ENCODE peak calls at places on chromosomes 3 and 15, in four cellular contexts. O is dorsolateral prefrontal cortex, K is tibial nerve, J is gastrocnemius medialis. D is an unnamed sample.

GRCh38 chr3:47370887-47371697 is 9.7 kb upstream of the PTPN23 start:
- DNase-seq in O (no peak), K (no peak), J (no peak), D (no peak)

GRCh38 chr3:114624676-114625181 is 330.9 kb downstream of the TIGIT start:
- DNase-seq in O (peak; percentile 72), K (peak; percentile 89), J (peak; percentile 97), D (peak; percentile 92)

GRCh38 chr15:81336568-81336967 is 12.6 kb upstream of the STARD5 start:
- DNase-seq in O (no peak), K (no peak), J (no peak), D (no peak)

GRCh38 chr3:34947849-34948248 is 691.5 kb upstream of the ARPP21 start:
- DNase-seq in O (no peak), K (no peak), J (no peak), D (no peak)

GRCh38 chr15:90463381-90463780 is 66.3 kb upstream of the CRTC3 start:
- DNase-seq in O (no peak), K (no peak), J (peak; percentile 57), D (no peak)

GRCh38 chr15:91116379-91117067 is 16.5 kb downstream of the SV2B start:
- DNase-seq in O (no peak), K (no peak), J (no peak), D (peak; percentile 9)

GRCh38 chr3:141384575-141384974 is 16.3 kb downstream of the ZBTB38 start:
- DNase-seq in O (peak; percentile 49), K (no peak), J (no peak), D (no peak)

GRCh38 chr15:90872481-90873184 is 4.2 kb downstream of the FURIN start:
- DNase-seq in O (no peak), K (no peak), J (peak; percentile 63), D (no peak)

GRCh38 chr3:57952208-57952631 is 56.0 kb upstream of the FLNB start:
- DNase-seq in O (no peak), K (no peak), J (peak; percentile 51), D (no peak)

GRCh38 chr15:78006567-78007205 is 70.8 kb downstream of the TBC1D2B start:
- DNase-seq in O (no peak), K (no peak), J (no peak), D (no peak)

GRCh38 chr3:131804565-131805133 is 230.2 kb downstream of the CPNE4 start:
- DNase-seq in O (no peak), K (no peak), J (no peak), D (no peak)

GRCh38 chr3:169348276-169348675 is 315.2 kb downstream of the MECOM start:
- DNase-seq in O (no peak), K (no peak), J (no peak), D (no peak)

GRCh38 chr15:77075528-77075927 is 4.6 kb upstream of the TSPAN3 start:
- DNase-seq in O (no peak), K (no peak), J (peak; percentile 38), D (no peak)

GRCh38 chr3:8488877-8489865 is 12.5 kb upstream of the LMCD1 start:
- DNase-seq in O (no peak), K (no peak), J (peak; percentile 53), D (no peak)

GRCh38 chr15:67018451-67018850 is 47.0 kb upstream of the SMAD3 start:
- DNase-seq in O (no peak), K (no peak), J (no peak), D (peak; percentile 77)

GRCh38 chr15:90931737-90932659 is at the start of gene HDDC3:
- DNase-seq in O (peak; percentile 92), K (peak; percentile 77), J (peak; percentile 86), D (peak; percentile 84)

GRCh38 chr3:122794483-122794778 is 438 bp upstream of the SLC49A4 start:
- DNase-seq in O (no peak), K (no peak), J (no peak), D (no peak)

GRCh38 chr15:40063563-40064011 is 24.6 kb upstream of the SRP14 start:
- DNase-seq in O (no peak), K (no peak), J (peak; percentile 81), D (no peak)

GRCh38 chr15:25175789-25176615 is 221.2 kb downstream of the SNRPN start:
- DNase-seq in O (no peak), K (no peak), J (no peak), D (peak; percentile 64)

GRCh38 chr15:82040862-82041261 is 5.0 kb downstream of the MEX3B start:
- DNase-seq in O (no peak), K (no peak), J (no peak), D (no peak)

GRCh38 chr3:63625161-63625560 is 27.3 kb upstream of the SNTN start:
- DNase-seq in O (no peak), K (no peak), J (no peak), D (no peak)

GRCh38 chr3:81097894-81098293 is 663.6 kb downstream of the GBE1 start:
- DNase-seq in O (no peak), K (no peak), J (no peak), D (no peak)

GRCh38 chr15:70323111-70323851 is 225.6 kb upstream of the TLE3 start:
- DNase-seq in O (no peak), K (peak; percentile 35), J (peak; percentile 43), D (peak; percentile 92)

GRCh38 chr15:68347392-68347791 is 69.8 kb downstream of the FEM1B start:
- DNase-seq in O (no peak), K (no peak), J (no peak), D (no peak)

GRCh38 chr3:188685789-188686188 is 486.0 kb upstream of the TPRG1 start:
- DNase-seq in O (no peak), K (no peak), J (no peak), D (no peak)

GRCh38 chr3:23129817-23130216 is 73.3 kb upstream of the UBE2E2 start:
- DNase-seq in O (no peak), K (no peak), J (no peak), D (no peak)

GRCh38 chr3:27451845-27452244 is 32.3 kb downstream of the SLC4A7 start:
- DNase-seq in O (no peak), K (no peak), J (no peak), D (no peak)

GRCh38 chr3:119508172-119508845 is 10.0 kb downstream of the TIMMDC1 start:
- DNase-seq in O (no peak), K (no peak), J (no peak), D (no peak)

GRCh38 chr15:65406402-65407000 is 16.2 kb downstream of the IGDCC4 start:
- DNase-seq in O (no peak), K (no peak), J (no peak), D (no peak)

GRCh38 chr15:62059818-62060115 is 480 bp downstream of the VPS13C start:
- DNase-seq in O (peak; percentile 42), K (peak; percentile 15), J (peak; percentile 33), D (no peak)

GRCh38 chr3:123817413-123817812 is 66.7 kb downstream of the MYLK start:
- DNase-seq in O (no peak), K (no peak), J (peak; percentile 15), D (no peak)

GRCh38 chr3:179868715-179869114 is 168.0 kb downstream of the PEX5L start:
- DNase-seq in O (no peak), K (no peak), J (no peak), D (no peak)

GRCh38 chr3:179867961-179868360 is 168.8 kb downstream of the PEX5L start:
- DNase-seq in O (no peak), K (no peak), J (no peak), D (no peak)

GRCh38 chr3:179876440-179876839 is 160.3 kb downstream of the PEX5L start:
- DNase-seq in O (no peak), K (no peak), J (no peak), D (no peak)

GRCh38 chr3:179871782-179872181 is 165.0 kb downstream of the PEX5L start:
- DNase-seq in O (no peak), K (no peak), J (no peak), D (no peak)

DNA sequence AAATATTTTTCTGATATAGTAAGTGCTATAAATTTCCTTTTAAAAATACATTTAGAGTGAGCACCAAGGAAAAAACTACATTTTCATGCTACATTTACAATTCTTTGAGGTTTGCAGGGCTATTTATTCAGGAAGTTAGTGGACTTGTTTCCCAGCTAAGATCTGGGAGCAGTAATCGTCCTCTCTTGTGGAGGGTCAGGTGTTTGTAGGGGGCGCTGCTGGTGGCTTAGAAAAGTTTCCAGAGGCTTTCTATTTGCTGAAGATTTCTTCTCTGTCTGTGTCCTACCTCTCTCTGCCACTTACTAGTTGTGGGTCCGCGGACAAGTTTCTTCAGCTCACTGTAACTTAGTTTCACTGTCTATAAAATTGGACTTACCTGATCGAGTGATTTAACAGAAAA is 163.9 kb downstream of the PEX5L start:
- DNase-seq in O (no peak), K (no peak), J (no peak), D (no peak)
- TF ChIP-seq CTCF in O (no peak), K (no peak), J (no peak), D (no peak)

DNA sequence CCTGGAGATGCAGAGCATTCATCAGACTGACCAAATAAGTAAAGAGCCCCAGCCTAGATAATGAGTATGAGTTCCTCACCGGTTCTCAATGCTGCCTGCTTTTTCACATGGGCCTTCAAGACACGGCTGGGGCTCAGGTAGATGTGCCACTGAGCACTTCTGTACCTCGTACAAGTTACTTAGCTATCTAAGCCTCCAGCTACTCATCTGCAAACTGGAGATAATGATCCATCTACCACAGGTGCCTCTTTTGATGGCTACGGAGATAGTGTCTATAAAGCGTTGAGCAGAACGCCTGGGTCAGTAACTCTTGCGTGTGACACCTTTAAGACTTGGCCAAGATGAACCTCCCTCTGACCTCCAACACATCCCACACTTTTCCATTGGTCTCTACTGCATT is 56.3 kb downstream of the CCR4 start:
- DNase-seq in O (no peak), K (no peak), J (no peak), D (peak; percentile 17)
- H3K4me3 ChIP-seq in O (no peak overlapping the region), K (no peak overlapping the region), J (no peak overlapping the region), D (no peak overlapping the region)

GRCh38 chr3:136544532-136544931 is 207.6 kb downstream of the STAG1 start:
- DNase-seq in O (no peak), K (no peak), J (no peak), D (no peak)

GRCh38 chr3:136543385-136543784 is 208.8 kb downstream of the STAG1 start:
- DNase-seq in O (no peak), K (no peak), J (no peak), D (no peak)

GRCh38 chr3:136547293-136547692 is 204.9 kb downstream of the STAG1 start:
- DNase-seq in O (no peak), K (no peak), J (no peak), D (no peak)

GRCh38 chr3:136545664-136546266 is 206.4 kb downstream of the STAG1 start:
- DNase-seq in O (no peak), K (no peak), J (no peak), D (no peak)

GRCh38 chr3:136546718-136547117 is 205.5 kb downstream of the STAG1 start:
- DNase-seq in O (no peak), K (no peak), J (no peak), D (no peak)
- TF ChIP-seq CTCF in O (no peak), K (no peak), J (no peak), D (no peak)

DNA sequence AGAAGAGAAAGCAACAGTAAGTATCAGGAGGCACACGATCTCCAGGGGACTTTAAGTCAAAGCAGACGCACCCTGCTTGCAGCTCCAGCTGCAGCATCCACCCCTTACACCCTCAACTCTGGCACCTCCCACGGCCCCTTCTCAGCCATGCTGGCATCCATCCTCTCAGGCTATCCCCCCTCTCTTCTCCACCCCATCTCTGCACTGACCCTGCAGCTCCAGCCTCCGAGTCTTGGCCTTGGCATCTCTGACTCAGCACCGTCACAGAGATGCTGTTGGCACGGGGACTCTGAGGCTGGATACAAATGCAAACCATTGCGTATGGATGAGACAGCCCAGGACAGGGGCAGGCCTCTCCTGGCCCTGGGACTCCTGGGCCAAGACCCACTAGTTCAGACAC is 18.5 kb upstream of the ZXDC start:
- DNase-seq in O (peak; percentile 25), K (no peak), J (no peak), D (no peak)
- H3K4me3 ChIP-seq in O (no peak overlapping the region), K (no peak overlapping the region), J (no peak overlapping the region), D (no peak overlapping the region)